ENCODE peak calls at places on chromosomes 16 and 17, in four cellular contexts. V, G, R and H are unnamed samples.

GRCh38 chr16:27489906-27490305 is 59.8 kb downstream of the GTF3C1 start:
- DNase-seq in V (no peak), G (no peak), R (no peak), H (no peak)

GRCh38 chr16:14358697-14359305 is 271.3 kb downstream of the PARN start:
- DNase-seq in V (no peak), G (no peak), R (no peak), H (no peak)

GRCh38 chr16:56691885-56692284 is 9.6 kb downstream of the MT1X start:
- DNase-seq in V (no peak), G (peak; percentile 77), R (no peak), H (no peak)

GRCh38 chr17:77693776-77694175 is 264.7 kb upstream of the TNRC6C start:
- DNase-seq in V (no peak), G (no peak), R (no peak), H (no peak)

GRCh38 chr17:75514299-75515228 is 773 bp downstream of the CASKIN2 start:
- DNase-seq in V (no peak), G (no peak), R (peak; percentile 43), H (no peak)

GRCh38 chr17:42618442-42619150 is 9.1 kb downstream of the TUBG1 start:
- DNase-seq in V (peak; percentile 93), G (peak; percentile 82), R (peak; percentile 65), H (no peak)

GRCh38 chr17:13587487-13588338 is 14.0 kb downstream of the HS3ST3A1 start:
- DNase-seq in V (no peak), G (no peak), R (no peak), H (no peak)

GRCh38 chr17:8470447-8471047 is 34.9 kb downstream of the NDEL1 start:
- DNase-seq in V (no peak), G (no peak), R (no peak), H (no peak)

GRCh38 chr17:39400547-39401411 is 647 bp downstream of the FBXL20 start:
- DNase-seq in V (no peak), G (no peak), R (no peak), H (no peak)

GRCh38 chr17:82031303-82031884 is at the start of gene RAC3:
- DNase-seq in V (no peak), G (no peak), R (peak; percentile 57), H (peak; percentile 78)

GRCh38 chr17:6893382-6894205 is 62.1 kb upstream of the TEKT1 start:
- DNase-seq in V (no peak), G (no peak), R (no peak), H (no peak)

GRCh38 chr17:8475227-8475626 is 39.5 kb downstream of the NDEL1 start:
- DNase-seq in V (no peak), G (no peak), R (no peak), H (no peak)

GRCh38 chr17:63250830-63251229 is 195.3 kb downstream of the CYB561 start:
- DNase-seq in V (no peak), G (no peak), R (no peak), H (no peak)

GRCh38 chr17:18145811-18146210 is 37.3 kb downstream of the MYO15A start:
- DNase-seq in V (no peak), G (no peak), R (no peak), H (no peak)

GRCh38 chr17:29640981-29641642 is 18.4 kb upstream of the CORO6 start:
- DNase-seq in V (no peak), G (no peak), R (no peak), H (no peak)

GRCh38 chr16:14011846-14012245 is 59.3 kb upstream of the MRTFB start:
- DNase-seq in V (no peak), G (no peak), R (no peak), H (no peak)

GRCh38 chr17:36936455-36936934 is 780 bp upstream of the LHX1 start:
- DNase-seq in V (no peak), G (no peak), R (no peak), H (peak; percentile 56)

GRCh38 chr16:69522732-69523404 is 42.9 kb upstream of the NFAT5 start:
- DNase-seq in V (no peak), G (peak; percentile 45), R (peak; percentile 49), H (peak; percentile 57)

GRCh38 chr17:39551879-39552278 is 55.8 kb downstream of the NEUROD2 start:
- DNase-seq in V (no peak), G (no peak), R (no peak), H (no peak)

GRCh38 chr16:71262391-71262790 is 26.8 kb downstream of the CMTR2 start:
- DNase-seq in V (no peak), G (no peak), R (no peak), H (no peak)
- TF ChIP-seq SP1 in V (no peak), G (no peak), R (no peak), H (no peak)

GRCh38 chr17:56785396-56785795 is 48.3 kb downstream of the C17orf67 start:
- DNase-seq in V (no peak), G (no peak), R (no peak), H (no peak)
- TF ChIP-seq FOXK2 in V (no peak), G (no peak), R (no peak), H (no peak)

DNA sequence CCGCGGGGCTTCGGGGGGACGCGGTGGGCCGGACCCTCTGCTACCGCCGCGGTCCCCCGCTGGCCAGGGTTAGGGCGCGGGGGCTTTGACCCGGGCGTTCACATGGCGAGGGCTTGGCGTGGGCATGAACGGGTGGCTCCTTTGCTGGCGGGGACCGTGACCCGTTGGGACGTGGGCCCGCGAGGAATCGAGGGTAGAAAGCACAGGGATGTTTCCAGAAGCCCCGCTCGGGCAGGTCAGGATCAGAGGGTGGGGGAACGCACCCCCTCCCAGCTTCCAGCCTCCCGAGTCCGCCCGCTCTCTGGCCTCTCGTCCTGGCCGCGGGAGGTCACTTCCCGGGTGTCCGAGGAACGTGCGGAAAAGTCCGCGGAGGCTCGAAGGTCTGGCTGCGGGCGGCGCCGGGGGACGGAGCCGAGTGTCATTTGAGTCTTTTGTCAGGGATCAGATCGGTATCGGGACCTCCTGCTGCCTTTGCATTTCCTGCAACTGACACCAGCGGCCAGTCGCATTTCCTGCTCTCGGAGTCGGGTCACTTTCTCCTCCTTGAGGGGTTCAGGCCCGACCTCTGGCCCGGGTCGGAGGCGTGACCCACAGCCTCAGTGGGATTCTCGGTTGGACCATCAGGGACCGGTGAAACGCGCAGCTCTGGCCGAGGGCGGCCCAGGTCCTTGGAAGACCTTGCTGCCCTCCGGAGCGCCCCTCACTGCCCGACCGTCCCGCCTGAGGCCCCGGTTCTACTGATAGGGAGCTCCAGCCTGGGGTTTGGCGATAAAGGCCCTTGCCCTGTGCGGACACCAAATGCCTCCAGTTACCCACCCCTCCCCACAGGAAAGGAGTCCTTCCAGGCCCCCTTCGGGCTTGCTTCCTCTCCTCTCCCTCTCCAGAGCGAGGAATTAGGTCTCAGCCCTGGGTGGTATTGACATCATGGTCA is 702 bp upstream of the WNT3 start:
- DNase-seq in V (no peak), G (no peak), R (peak; percentile 83), H (no peak)
- TF ChIP-seq SP1 in V (no peak), G (no peak), R (peak; percentile 48), H (no peak)

GRCh38 chr17:27207073-27207511 is 86.8 kb upstream of the WSB1 start:
- DNase-seq in V (no peak), G (no peak), R (no peak), H (no peak)
- TF ChIP-seq FOXK2 in V (no peak), G (no peak), R (no peak), H (no peak)

GRCh38 chr16:75653926-75654325 is 6.4 kb downstream of the TERF2IP start:
- DNase-seq in V (no peak), G (no peak), R (no peak), H (no peak)
- TF ChIP-seq SP1 in V (no peak), G (no peak), R (no peak), H (no peak)